ENCODE peak calls at places on chromosome 14, in five cellular contexts. V is HCT116, T is fibroblast of lung, J is GM23338, K is GM12878. Z is an unnamed sample.

GRCh38 chr14:21066882-21067502 is 3.1 kb upstream of the ARHGEF40 start:
- DNase-seq in V (peak; percentile 19), T (peak; percentile 14), J (peak; percentile 49), K (no peak), Z (peak; percentile 43)

GRCh38 chr14:56124296-56124695 is 6.1 kb downstream of the PELI2 start:
- DNase-seq in V (no peak), T (no peak), J (no peak), K (no peak), Z (no peak)

GRCh38 chr14:50249118-50249775 is 17.9 kb upstream of the SOS2 start:
- DNase-seq in V (no peak), T (no peak), J (peak; percentile 12), K (no peak), Z (no peak)

GRCh38 chr14:60650382-60650961 is 1.2 kb upstream of the SIX1 start:
- DNase-seq in V (no peak), T (peak; percentile 47), J (no peak), K (no peak), Z (peak; percentile 53)

GRCh38 chr14:25108959-25109358 is 59.0 kb upstream of the STXBP6 start:
- DNase-seq in V (no peak), T (no peak), J (no peak), K (no peak), Z (no peak)

GRCh38 chr14:71094722-71095121 is 187.5 kb downstream of the PCNX1 start:
- DNase-seq in V (no peak), T (no peak), J (no peak), K (no peak), Z (no peak)

GRCh38 chr14:71141701-71142374 is 234.6 kb downstream of the PCNX1 start:
- DNase-seq in V (no peak), T (no peak), J (no peak), K (no peak), Z (peak; percentile 29)

GRCh38 chr14:35122696-35123387 is 490 bp downstream of the PRORP start:
- DNase-seq in V (no peak), T (peak; percentile 58), J (peak; percentile 58), K (no peak), Z (peak; percentile 41)

GRCh38 chr14:51564460-51564859 is 87.2 kb upstream of the FRMD6 start:
- DNase-seq in V (no peak), T (no peak), J (no peak), K (no peak), Z (peak; percentile 42)

GRCh38 chr14:20391505-20391904 is 21.8 kb downstream of the TEP1 start:
- DNase-seq in V (no peak), T (no peak), J (no peak), K (no peak), Z (no peak)

DNA sequence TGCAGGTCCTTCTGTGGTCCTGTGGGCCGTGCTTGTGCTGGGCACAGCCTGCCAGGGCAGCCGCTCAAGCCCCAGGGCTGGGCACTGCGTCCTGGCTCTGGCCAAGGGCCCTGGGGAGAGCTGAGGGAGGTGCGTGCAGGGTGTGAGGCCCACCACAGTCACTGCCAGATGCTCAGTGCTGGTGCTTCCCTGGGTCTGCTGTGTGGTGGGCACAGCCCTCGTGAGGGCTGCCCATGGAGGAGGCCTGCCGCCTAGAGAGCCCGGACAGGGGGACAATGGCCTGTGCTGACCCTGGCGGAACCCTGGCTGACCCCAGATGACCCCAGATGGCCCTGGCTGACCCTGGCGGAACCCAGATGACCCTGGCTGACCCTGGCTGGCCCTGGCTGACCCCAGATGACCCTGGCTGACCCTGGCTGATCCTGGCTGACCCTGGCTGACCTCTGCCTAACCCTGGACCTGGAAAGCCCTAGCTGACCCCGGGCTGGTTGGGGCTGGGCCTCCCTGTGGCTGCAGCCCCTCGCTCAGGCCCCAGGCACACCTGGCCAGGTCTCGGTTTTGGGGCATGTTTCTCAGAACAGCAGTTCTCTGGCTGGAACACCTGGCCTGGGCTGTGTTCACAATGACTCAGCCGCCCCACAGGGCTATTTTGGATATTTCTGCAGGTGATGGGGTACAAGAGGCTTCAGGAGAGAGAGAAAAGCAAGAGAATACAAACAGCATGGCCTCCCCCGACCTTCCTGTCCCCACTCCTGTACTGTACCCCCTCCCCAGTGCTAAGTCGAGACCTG is 55.4 kb downstream of the TMEM121 start:
- DNase-seq in V (no peak), T (no peak), J (no peak), K (peak; percentile 71), Z (no peak)
- H3K4me1 ChIP-seq in V (no peaks in the 10 kb centered on the region), T (no peaks in the 10 kb centered on the region), J (no peaks in the 10 kb centered on the region), K (peaks cover 40% of the 10 kb centered on the region), Z (no peaks in the 10 kb centered on the region)

GRCh38 chr14:69400154-69400553 is 1.7 kb downstream of the SLC39A9 start:
- DNase-seq in V (no peak), T (no peak), J (no peak), K (no peak), Z (no peak)

GRCh38 chr14:69399750-69400149 is 1.3 kb downstream of the SLC39A9 start:
- DNase-seq in V (no peak), T (no peak), J (no peak), K (no peak), Z (no peak)

GRCh38 chr14:69395929-69396328 is 2.2 kb downstream of the ERH start:
- DNase-seq in V (no peak), T (peak; percentile 6), J (no peak), K (no peak), Z (no peak)

GRCh38 chr14:69398053-69398817 is at the start of the genes ERH and SLC39A9:
- DNase-seq in V (peak; percentile 95), T (peak; percentile 99), J (peak; percentile 98), K (peak; percentile 97), Z (peak; percentile 98)

GRCh38 chr14:69398818-69399210 is 322 bp downstream of the SLC39A9 start:
- DNase-seq in V (no peak), T (no peak), J (no peak), K (no peak), Z (no peak)
- H3K79me2 ChIP-seq in V (peaks cover 97% of the 10 kb centered on the region), T (peaks cover 84% of the 10 kb centered on the region), J (peaks cover 92% of the 10 kb centered on the region), K (peaks cover 91% of the 10 kb centered on the region), Z (peaks cover 98% of the 10 kb centered on the region)

GRCh38 chr14:95339301-95339865 is 19.7 kb upstream of the CLMN start:
- DNase-seq in V (no peak), T (no peak), J (no peak), K (no peak), Z (no peak)
- H3K4me1 ChIP-seq in V (no peaks in the 10 kb centered on the region), T (no peaks in the 10 kb centered on the region), J (no peaks in the 10 kb centered on the region), K (no peaks in the 10 kb centered on the region), Z (peaks cover 6% of the 10 kb centered on the region)

GRCh38 chr14:92121670-92122350 is at the start of the genes CPSF2 and NDUFB1:
- DNase-seq in V (peak; percentile 48), T (peak; percentile 75), J (peak; percentile 88), K (peak; percentile 45), Z (peak; percentile 71)
- H3K79me2 ChIP-seq in V (peaks cover 51% of the 10 kb centered on the region), T (peaks cover 30% of the 10 kb centered on the region), J (peaks cover 58% of the 10 kb centered on the region), K (peaks cover 47% of the 10 kb centered on the region), Z (peaks cover 62% of the 10 kb centered on the region)

DNA sequence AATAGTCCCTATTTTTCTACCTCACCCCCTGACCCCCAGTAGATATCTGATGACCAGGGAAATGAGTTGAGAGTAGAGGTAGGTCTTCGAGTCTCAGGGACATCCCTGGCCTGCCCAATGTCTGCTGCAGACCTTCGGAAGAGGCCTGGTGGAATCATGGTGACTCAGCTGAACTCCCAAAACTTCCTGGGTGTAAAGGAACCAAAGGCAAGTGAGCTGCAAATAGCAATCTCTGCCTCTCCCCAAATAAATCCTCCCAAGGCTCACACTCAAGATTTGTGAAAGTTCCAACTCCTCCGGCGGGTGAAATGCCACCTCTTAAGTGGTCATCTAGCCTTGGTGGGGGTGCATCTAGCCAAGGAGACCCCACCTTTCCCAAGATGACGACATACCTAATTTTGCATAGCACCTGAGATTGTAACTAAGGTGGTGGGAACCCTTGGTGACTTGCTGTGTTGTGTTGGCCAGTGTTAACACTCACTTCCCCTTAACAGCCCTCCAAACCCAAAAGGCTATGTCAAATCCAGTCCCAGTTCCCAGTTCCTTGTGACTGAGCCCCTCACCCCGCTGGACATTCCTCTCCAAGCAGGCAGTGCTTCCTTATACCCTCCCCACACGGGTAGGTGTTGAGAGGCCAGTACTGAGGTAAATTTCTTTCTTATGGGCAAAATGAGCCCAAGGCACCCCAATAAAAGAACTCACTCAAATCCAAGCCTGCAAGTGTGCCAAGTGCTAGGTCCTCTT is 6.2 kb downstream of the ZFP36L1 start:
- DNase-seq in V (no peak), T (peak; percentile 72), J (peak; percentile 62), K (no peak), Z (peak; percentile 50)
- H3K4me1 ChIP-seq in V (peaks cover 76% of the 10 kb centered on the region), T (peaks cover 16% of the 10 kb centered on the region), J (peaks cover 12% of the 10 kb centered on the region), K (peaks cover 32% of the 10 kb centered on the region), Z (peaks cover 61% of the 10 kb centered on the region)

GRCh38 chr14:100076630-100077029 is 11.4 kb downstream of the EVL start:
- DNase-seq in V (no peak), T (peak; percentile 78), J (no peak), K (no peak), Z (peak; percentile 35)
- H3K79me2 ChIP-seq in V (no peaks in the 10 kb centered on the region), T (no peaks in the 10 kb centered on the region), J (no peaks in the 10 kb centered on the region), K (peaks cover 73% of the 10 kb centered on the region), Z (no peaks in the 10 kb centered on the region)

GRCh38 chr14:89372156-89372555 is 44.9 kb downstream of the FOXN3 start:
- DNase-seq in V (no peak), T (peak; percentile 25), J (no peak), K (no peak), Z (no peak)

GRCh38 chr14:89368490-89369477 is 48.2 kb downstream of the FOXN3 start:
- DNase-seq in V (no peak), T (no peak), J (no peak), K (no peak), Z (no peak)

GRCh38 chr14:89369656-89370055 is 47.4 kb downstream of the FOXN3 start:
- DNase-seq in V (no peak), T (no peak), J (no peak), K (no peak), Z (no peak)

GRCh38 chr14:89371600-89371999 is 45.4 kb downstream of the FOXN3 start:
- DNase-seq in V (no peak), T (no peak), J (no peak), K (no peak), Z (no peak)

DNA sequence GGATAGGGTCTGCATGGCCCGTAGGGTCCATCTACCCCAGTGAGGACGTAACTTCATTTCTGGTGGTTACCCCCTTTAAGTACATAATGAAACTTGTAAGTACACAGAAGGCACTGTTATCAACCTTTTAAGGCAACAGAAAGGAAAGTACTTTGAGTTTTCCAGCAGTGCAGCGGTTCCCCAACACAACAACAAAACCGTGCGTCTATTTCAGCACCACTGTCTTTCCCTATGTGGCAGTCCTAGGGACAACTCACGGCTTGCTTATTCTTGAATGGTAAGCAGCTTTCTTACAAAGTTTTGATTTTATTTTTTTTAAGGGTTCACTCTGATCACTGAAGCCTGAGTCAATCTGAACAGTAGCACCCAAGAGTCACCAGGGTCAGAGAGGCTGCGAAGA is 46.3 kb downstream of the FOXN3 start:
- DNase-seq in V (no peak), T (no peak), J (no peak), K (no peak), Z (no peak)
- H3K4me1 ChIP-seq in V (no peaks in the 10 kb centered on the region), T (peaks cover 5% of the 10 kb centered on the region), J (peaks cover 78% of the 10 kb centered on the region), K (peaks cover 31% of the 10 kb centered on the region), Z (no peaks in the 10 kb centered on the region)

Z was measured in PC-3.